ENCODE peak calls at places on chromosomes 13 and 19, in four cellular contexts. A is HCT116; Q is H9; G is CD8-positive, alpha-beta T cell. C is an unnamed sample.

GRCh38 chr13:22126433-22127021 is 455.7 kb downstream of the FGF9 start:
- DNase-seq in Q (no peak), A (no peak), G (no peak), C (no peak)

GRCh38 chr19:40947114-40947513 is 44.0 kb upstream of the CYP2B6 start:
- DNase-seq in A (no peak), Q (no peak), G (no peak), C (no peak)

GRCh38 chr19:47247308-47247990 is 8.9 kb upstream of the CCDC9 start:
- DNase-seq in A (no peak), G (peak; percentile 88), Q (peak; percentile 80), C (peak; percentile 81)

GRCh38 chr13:110062077-110062776 is 244.7 kb downstream of the COL4A1 start:
- DNase-seq in A (no peak), Q (no peak), G (no peak), C (no peak)

GRCh38 chr19:10836478-10837325 is 690 bp upstream of the TMED1 start:
- DNase-seq in Q (peak; percentile 82), G (no peak), A (peak; percentile 85), C (peak; percentile 86)

GRCh38 chr19:32324631-32325215 is 20.7 kb upstream of the ZNF507 start:
- DNase-seq in A (no peak), G (no peak), Q (no peak), C (no peak)

GRCh38 chr13:109131698-109132257 is 502.4 kb downstream of the MYO16 start:
- DNase-seq in A (no peak), Q (no peak), G (no peak), C (no peak)

GRCh38 chr13:51534075-51534817 is 50.0 kb upstream of the WDFY2 start:
- DNase-seq in Q (no peak), A (no peak), G (peak; percentile 61), C (no peak)

GRCh38 chr13:20410726-20411125 is 114.9 kb downstream of the CRYL1 start:
- DNase-seq in Q (no peak), G (no peak), A (no peak), C (no peak)

GRCh38 chr13:103351035-103351828 is 285.0 kb upstream of the SLC10A2 start:
- DNase-seq in Q (peak; percentile 61), A (no peak), G (no peak), C (no peak)

GRCh38 chr13:23610187-23610576 is 40.0 kb downstream of the TNFRSF19 start:
- DNase-seq in Q (no peak), A (no peak), G (no peak), C (no peak)

GRCh38 chr13:67299072-67299635 is 69.0 kb upstream of the PCDH9 start:
- DNase-seq in G (no peak), Q (no peak), A (no peak), C (no peak)

GRCh38 chr19:48671456-48671995 is 1.3 kb downstream of the NTN5 start:
- DNase-seq in A (no peak), Q (no peak), G (no peak), C (no peak)

GRCh38 chr19:4295972-4296771 is 6.0 kb downstream of the TMIGD2 start:
- DNase-seq in G (no peak), A (no peak), Q (peak; percentile 63), C (no peak)

GRCh38 chr13:110447058-110447511 is 114.4 kb downstream of the RAB20 start:
- DNase-seq in Q (no peak), A (no peak), G (no peak), C (peak; percentile 14)

GRCh38 chr13:23146811-23147245 is 34.0 kb upstream of the SGCG start:
- DNase-seq in G (no peak), A (no peak), Q (no peak), C (no peak)

GRCh38 chr19:632228-633067 is 889 bp downstream of the POLRMT start:
- DNase-seq in A (no peak), Q (peak; percentile 67), G (peak; percentile 53), C (no peak)

GRCh38 chr19:4044927-4045557 is 21.7 kb downstream of the ZBTB7A start:
- DNase-seq in Q (no peak), A (no peak), G (no peak), C (no peak)

GRCh38 chr19:16920816-16921529 is 32.2 kb downstream of the F2RL3 start:
- DNase-seq in A (peak; percentile 42), Q (no peak), G (no peak), C (no peak)

GRCh38 chr13:86402500-86402899 is 603.3 kb upstream of the SLITRK6 start:
- DNase-seq in A (no peak), Q (no peak), G (no peak), C (no peak)

GRCh38 chr13:44646044-44646443 is 69.9 kb upstream of the TSC22D1 start:
- DNase-seq in G (no peak), A (no peak), Q (no peak), C (no peak)

GRCh38 chr13:94198666-94199065 is 280.8 kb downstream of the DCT start:
- DNase-seq in Q (no peak), A (no peak), G (no peak), C (no peak)

GRCh38 chr19:45766293-45766918 is 2.6 kb downstream of the SIX5 start:
- DNase-seq in G (no peak), Q (peak; percentile 27), A (no peak), C (no peak)

GRCh38 chr13:42547615-42548014 is 26.3 kb upstream of the TNFSF11 start:
- DNase-seq in G (no peak), Q (no peak), A (no peak), C (no peak)

GRCh38 chr19:4066176-4066606 is 508 bp downstream of the ZBTB7A start:
- DNase-seq in G (peak; percentile 82), Q (no peak), A (no peak), C (no peak)

GRCh38 chr13:101018720-101019119 is 344.1 kb upstream of the TMTC4 start:
- DNase-seq in A (no peak), Q (no peak), G (no peak), C (no peak)

GRCh38 chr13:107847406-107847805 is 367.9 kb downstream of the LIG4 start:
- DNase-seq in Q (peak; percentile 33), G (no peak), A (no peak), C (no peak)

GRCh38 chr13:21901326-21901725 is 230.5 kb downstream of the FGF9 start:
- DNase-seq in A (no peak), Q (peak; percentile 16), G (no peak), C (no peak)

GRCh38 chr13:40672310-40673060 is 6.0 kb upstream of the FOXO1 start:
- DNase-seq in A (peak; percentile 57), Q (no peak), G (no peak), C (no peak)

GRCh38 chr13:95267662-95268369 is 33.4 kb downstream of the ABCC4 start:
- DNase-seq in Q (no peak), G (no peak), A (no peak), C (peak; percentile 17)

GRCh38 chr13:109610517-109610916 is 175.9 kb downstream of the IRS2 start:
- DNase-seq in G (peak; percentile 57), Q (peak; percentile 70), A (peak; percentile 3), C (no peak)

GRCh38 chr13:109628251-109628699 is 158.1 kb downstream of the IRS2 start:
- DNase-seq in A (no peak), G (no peak), Q (no peak), C (no peak)

GRCh38 chr19:23415561-23416191 is 20.4 kb upstream of the ZNF91 start:
- DNase-seq in Q (peak; percentile 95), G (no peak), A (no peak), C (no peak)

GRCh38 chr19:41203371-41203770 is 10.4 kb downstream of the CYP2S1 start:
- DNase-seq in A (no peak), G (no peak), Q (no peak), C (no peak)

GRCh38 chr13:113603116-113603710 is 18.7 kb downstream of the TFDP1 start:
- DNase-seq in A (no peak), G (no peak), Q (no peak), C (no peak)

GRCh38 chr19:23762884-23763711 is 4.4 kb upstream of the ZNF681 start:
- DNase-seq in Q (peak; percentile 94), G (peak; percentile 87), A (no peak), C (peak; percentile 75)

GRCh38 chr13:37313383-37313782 is 207.9 kb upstream of the CSNK1A1L start:
- DNase-seq in Q (no peak), A (no peak), G (no peak), C (no peak)
- H3K27ac ChIP-seq in Q (no peak overlapping the region), A (no peak overlapping the region), G (no peak overlapping the region), C (no peak overlapping the region)

GRCh38 chr19:55178781-55179569 is 1.1 kb downstream of the SYT5 start:
- DNase-seq in G (peak; percentile 89), A (peak; percentile 69), Q (peak; percentile 92), C (peak; percentile 34)

GRCh38 chr19:55174425-55175116 is 5.5 kb downstream of the SYT5 start:
- DNase-seq in G (no peak), A (no peak), Q (no peak), C (no peak)

GRCh38 chr19:55175117-55175867 is 4.8 kb downstream of the SYT5 start:
- DNase-seq in G (no peak), Q (peak; percentile 67), A (no peak), C (no peak)

GRCh38 chr19:55173717-55174409 is 6.2 kb downstream of the SYT5 start:
- DNase-seq in G (no peak), A (peak; percentile 75), Q (peak; percentile 95), C (peak; percentile 46)

DNA sequence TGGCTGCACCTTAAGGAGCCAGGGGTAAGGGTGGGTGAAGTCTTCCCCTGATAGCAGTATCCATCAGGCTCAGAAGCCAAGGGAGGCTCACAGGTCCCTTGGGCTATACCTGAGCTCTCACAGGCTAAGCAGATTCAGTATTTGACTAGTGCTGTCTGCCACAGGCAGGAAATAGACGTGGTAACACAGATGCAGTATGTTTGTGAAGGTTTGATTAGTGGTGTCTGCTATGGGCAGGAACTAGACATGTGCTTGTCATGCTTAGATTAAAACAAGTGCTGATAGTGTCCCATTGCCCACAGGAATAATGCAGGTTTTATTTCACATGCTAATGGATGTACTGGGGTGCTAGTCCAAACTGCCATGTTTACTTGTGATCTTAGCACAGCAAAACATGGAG is 4.0 kb downstream of the SYT5 start:
- DNase-seq in Q (no peak), G (no peak), A (no peak), C (no peak)
- H3K27me3 ChIP-seq in Q (peaks cover 7% of the 10 kb centered on the region), G (peaks cover 65% of the 10 kb centered on the region), A (no peaks in the 10 kb centered on the region), C (peaks cover 35% of the 10 kb centered on the region)

GRCh38 chr19:18300930-18301717 is 19.7 kb upstream of the JUND start:
- DNase-seq in Q (no peak), A (no peak), G (no peak), C (peak; percentile 85)
- H3K27ac ChIP-seq in Q (no peak overlapping the region), A (peak overlapping the region; percentile 67), G (peak overlapping the region; percentile 21), C (peak overlapping the region; percentile 100)

GRCh38 chr13:31116224-31116623 is 45.5 kb downstream of the HSPH1 start:
- DNase-seq in A (no peak), G (no peak), Q (no peak), C (no peak)

GRCh38 chr13:31115616-31116015 is 46.1 kb downstream of the HSPH1 start:
- DNase-seq in A (no peak), G (no peak), Q (peak; percentile 16), C (no peak)

GRCh38 chr13:31110617-31111016 is 51.1 kb downstream of the HSPH1 start:
- DNase-seq in A (no peak), Q (no peak), G (no peak), C (no peak)

GRCh38 chr13:31111136-31111535 is 50.6 kb downstream of the HSPH1 start:
- DNase-seq in Q (no peak), A (no peak), G (no peak), C (no peak)

GRCh38 chr13:31114641-31115040 is 47.1 kb downstream of the HSPH1 start:
- DNase-seq in A (no peak), G (no peak), Q (no peak), C (no peak)
- H3K27me3 ChIP-seq in A (peaks cover 59% of the 10 kb centered on the region), G (no peaks in the 10 kb centered on the region), Q (no peaks in the 10 kb centered on the region), C (no peaks in the 10 kb centered on the region)

C was measured in uterus.